ENCODE peak calls at places on chromosomes 3 and 15, in four cellular contexts. I is A549, M is HepG2, Z is K562. T is an unnamed sample.

GRCh38 chr15:88465633-88466219 is 1.5 kb downstream of the MRPL46 start:
- DNase-seq in I (peak), M (peak), Z (peak), T (peak)

GRCh38 chr3:42262525-42262924 is 3.5 kb downstream of the CCK start:
- DNase-seq in I (peak), M (no peak), Z (no peak), T (peak)

GRCh38 chr3:126941721-126942270 is 41.1 kb upstream of the PLXNA1 start:
- DNase-seq in I (no peak), M (no peak), Z (no peak), T (peak)

GRCh38 chr3:42855219-42855546 is 20.5 kb downstream of the CYP8B1 start:
- DNase-seq in I (no peak), M (no peak), Z (no peak), T (no peak)

GRCh38 chr3:38016410-38016809 is 13.0 kb downstream of the PLCD1 start:
- DNase-seq in I (no peak), M (no peak), Z (no peak), T (no peak)

GRCh38 chr3:66622756-66623452 is 122.1 kb upstream of the LRIG1 start:
- DNase-seq in I (no peak), M (no peak), Z (no peak), T (no peak)

GRCh38 chr3:131655076-131655685 is 152.4 kb upstream of the MRPL3 start:
- DNase-seq in I (no peak), M (no peak), Z (no peak), T (no peak)

GRCh38 chr15:73922186-73923151 is 3.8 kb upstream of the LOXL1 start:
- DNase-seq in I (no peak), M (no peak), Z (no peak), T (peak)

GRCh38 chr3:67739851-67740250 is 85.4 kb upstream of the SUCLG2 start:
- DNase-seq in I (no peak), M (no peak), Z (no peak), T (peak)

GRCh38 chr3:193229851-193230250 is 11.2 kb upstream of the PLAAT1 start:
- DNase-seq in I (no peak), M (no peak), Z (no peak), T (no peak)

GRCh38 chr3:134371542-134372324 is 2.5 kb downstream of the AMOTL2 start:
- DNase-seq in I (no peak), M (no peak), Z (no peak), T (peak)

GRCh38 chr15:74258456-74259323 is 22.6 kb downstream of the CCDC33 start:
- DNase-seq in I (no peak), M (no peak), Z (no peak), T (no peak)

GRCh38 chr3:30511524-30512278 is 94.7 kb upstream of the TGFBR2 start:
- DNase-seq in I (peak), M (peak), Z (no peak), T (peak)

GRCh38 chr15:62779041-62779810 is 263.3 kb upstream of the TPM1 start:
- DNase-seq in I (peak), M (no peak), Z (no peak), T (peak)

GRCh38 chr15:62845239-62846126 is 197.1 kb upstream of the TPM1 start:
- DNase-seq in I (peak), M (peak), Z (no peak), T (peak)

GRCh38 chr15:77335298-77335697 is 84.6 kb downstream of the PEAK1 start:
- DNase-seq in I (no peak), M (no peak), Z (peak), T (peak)

GRCh38 chr3:33392703-33393125 is 47.5 kb downstream of the UBP1 start:
- DNase-seq in I (peak), M (no peak), Z (no peak), T (peak)

GRCh38 chr15:101579766-101580165 is 72.4 kb downstream of the TM2D3 start:
- DNase-seq in I (peak), M (no peak), Z (no peak), T (peak)

GRCh38 chr3:120816728-120817127 is 74.2 kb downstream of the GTF2E1 start:
- DNase-seq in I (no peak), M (no peak), Z (no peak), T (no peak)

GRCh38 chr3:134002326-134002725 is 27.4 kb downstream of the SLCO2A1 start:
- DNase-seq in I (peak), M (no peak), Z (no peak), T (peak)

GRCh38 chr3:41955192-41955591 is 6.7 kb downstream of the ULK4 start:
- DNase-seq in I (no peak), M (no peak), Z (no peak), T (no peak)

GRCh38 chr15:34737379-34737928 is 17.3 kb downstream of the GJD2 start:
- DNase-seq in I (no peak), M (no peak), Z (no peak), T (peak)

GRCh38 chr3:147906275-147906674 is 497.1 kb downstream of the ZIC1 start:
- DNase-seq in I (no peak), M (no peak), Z (no peak), T (peak)

GRCh38 chr3:182810574-182811268 is 17.4 kb downstream of the ATP11B start:
- DNase-seq in I (no peak), M (no peak), Z (peak), T (peak)

GRCh38 chr3:47617061-47618010 is 38.7 kb upstream of the CSPG5 start:
- DNase-seq in I (no peak), M (peak), Z (no peak), T (peak)

GRCh38 chr15:99442268-99442897 is 123.4 kb upstream of the MEF2A start:
- DNase-seq in I (peak), M (no peak), Z (no peak), T (peak)

GRCh38 chr3:157782236-157782635 is 279.0 kb upstream of the VEPH1 start:
- DNase-seq in I (no peak), M (no peak), Z (no peak), T (peak)

GRCh38 chr3:52533623-52534280 is at the start of gene NT5DC2:
- DNase-seq in I (peak), M (peak), Z (peak), T (peak)

GRCh38 chr3:183098538-183099025 is 714 bp downstream of the MCCC1 start:
- DNase-seq in I (no peak), M (no peak), Z (no peak), T (no peak)

GRCh38 chr15:75945953-75946352 is 42.3 kb downstream of the FBXO22 start:
- DNase-seq in I (no peak), M (no peak), Z (no peak), T (peak)

GRCh38 chr15:56496635-56497034 is 31.7 kb upstream of the MNS1 start:
- DNase-seq in I (peak), M (peak), Z (peak), T (peak)

GRCh38 chr3:82163907-82164520 is 402.6 kb upstream of the GBE1 start:
- DNase-seq in I (peak), M (no peak), Z (no peak), T (peak)

GRCh38 chr3:99696497-99696896 is 58.1 kb downstream of the COL8A1 start:
- DNase-seq in I (no peak), M (no peak), Z (no peak), T (no peak)

GRCh38 chr3:171585029-171585428 is 124.8 kb upstream of the TNIK start:
- DNase-seq in I (no peak), M (no peak), Z (no peak), T (no peak)

GRCh38 chr3:179750720-179751328 is 98.0 kb downstream of the USP13 start:
- DNase-seq in I (peak), M (peak), Z (peak), T (peak)

GRCh38 chr3:141255864-141256263 is 24.2 kb downstream of the PXYLP1 start:
- DNase-seq in I (peak), M (peak), Z (peak), T (no peak)
- TF ChIP-seq MAZ in I (no peak), M (no peak), Z (peak), T (no peak)

DNA sequence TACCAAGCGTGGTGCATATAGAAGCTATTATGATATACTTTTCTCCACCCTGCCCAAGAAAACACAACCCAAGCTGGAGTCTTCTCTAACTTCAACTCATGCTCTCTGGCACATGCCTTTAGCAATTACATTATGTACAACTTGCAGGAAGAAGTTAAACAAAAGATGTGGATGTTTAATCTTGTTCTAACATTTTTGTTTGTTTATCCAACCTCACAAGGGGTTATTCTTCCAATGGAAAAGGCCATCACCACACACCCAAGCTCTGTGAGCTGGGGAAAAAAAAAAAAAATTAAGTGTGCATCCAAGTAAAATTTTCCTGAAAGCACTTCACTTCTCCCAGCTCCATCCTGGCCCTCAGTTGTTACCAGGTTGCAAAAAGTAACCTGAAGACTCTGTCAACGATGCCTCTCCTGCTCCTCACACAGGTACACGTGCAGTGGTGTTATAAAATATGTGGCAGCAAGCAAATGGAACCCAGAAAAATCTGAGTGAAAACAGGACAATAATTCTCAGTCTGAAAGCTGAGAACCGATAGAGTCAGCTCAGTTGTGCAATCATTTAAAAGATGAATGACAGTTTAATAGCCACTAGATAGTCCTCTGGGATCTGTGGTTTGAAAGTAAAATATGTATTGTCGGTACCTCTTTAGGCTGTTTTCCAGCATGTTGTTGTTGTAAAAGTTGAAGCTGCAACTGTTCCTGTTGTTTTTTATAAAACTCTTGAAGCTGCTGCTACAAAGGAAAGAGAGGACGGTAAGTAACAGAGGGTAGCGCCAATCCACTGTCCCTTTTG is 531.4 kb downstream of the FOXP1 start:
- DNase-seq in I (no peak), M (no peak), Z (no peak), T (peak)
- TF ChIP-seq MAZ in I (no peak), M (no peak), Z (no peak), T (no peak)

GRCh38 chr3:196654691-196655090 is 15.2 kb downstream of the NRROS start:
- DNase-seq in I (no peak), M (no peak), Z (no peak), T (no peak)
- TF ChIP-seq MAZ in I (no peak), M (no peak), Z (no peak), T (no peak)

GRCh38 chr3:14432996-14433572 is 30.7 kb downstream of the SLC6A6 start:
- DNase-seq in I (no peak), M (no peak), Z (no peak), T (no peak)

GRCh38 chr3:14434541-14435151 is 32.2 kb downstream of the SLC6A6 start:
- DNase-seq in I (no peak), M (no peak), Z (no peak), T (no peak)

GRCh38 chr3:14436954-14437281 is 34.5 kb downstream of the SLC6A6 start:
- DNase-seq in I (no peak), M (no peak), Z (no peak), T (no peak)

GRCh38 chr3:14434105-14434504 is 31.7 kb downstream of the SLC6A6 start:
- DNase-seq in I (no peak), M (no peak), Z (no peak), T (peak)

DNA sequence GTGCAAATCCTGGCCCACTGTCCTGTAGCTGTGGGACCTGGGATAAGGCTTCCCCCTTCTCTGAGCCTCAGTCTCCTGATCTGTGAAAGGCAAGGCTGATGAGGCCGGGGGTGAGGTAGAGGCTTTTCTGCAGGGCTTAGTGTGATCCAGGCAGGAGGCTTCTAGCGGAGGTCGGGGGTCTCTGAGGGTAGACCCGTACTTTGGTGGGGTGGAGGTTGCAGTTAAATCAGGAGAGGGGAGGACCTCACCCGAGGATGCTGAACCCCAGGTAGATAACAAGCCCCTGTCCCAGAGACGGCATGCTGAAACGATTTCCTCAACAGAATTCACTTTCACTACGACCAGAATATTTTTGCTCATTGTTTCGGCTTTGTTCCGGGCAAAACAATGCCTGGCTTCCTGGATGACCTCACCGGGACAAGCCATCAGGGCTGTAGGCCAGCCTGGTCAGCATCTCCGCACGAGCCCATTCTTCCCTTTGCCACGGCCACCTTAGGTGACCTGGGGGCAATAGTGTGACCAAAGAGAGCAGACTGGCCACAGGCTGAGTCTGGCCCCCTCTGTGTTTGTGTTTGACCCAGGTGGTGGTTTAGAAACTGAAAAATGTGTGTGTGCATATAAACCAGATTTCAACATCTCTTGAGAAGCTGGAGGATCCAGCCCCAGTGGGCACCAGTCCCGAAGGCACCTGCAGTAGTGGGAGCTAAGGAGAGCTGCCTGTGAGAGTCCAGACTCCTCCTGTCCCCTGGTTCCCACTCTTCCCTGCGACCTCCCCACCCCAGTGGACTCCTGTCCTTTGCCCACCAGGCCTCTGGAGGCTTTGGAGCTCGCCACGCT is 33.0 kb downstream of the SLC6A6 start:
- DNase-seq in I (no peak), M (no peak), Z (no peak), T (no peak)
- TF ChIP-seq MAZ in I (no peak), M (no peak), Z (no peak), T (no peak)

GRCh38 chr15:79310612-79310984 is 314 bp upstream of the TMED3 start:
- DNase-seq in I (peak), M (peak), Z (peak), T (peak)

GRCh38 chr15:79314186-79314585 is 3.3 kb downstream of the TMED3 start:
- DNase-seq in I (no peak), M (no peak), Z (no peak), T (no peak)

GRCh38 chr15:79311901-79312553 is 1.1 kb downstream of the TMED3 start:
- DNase-seq in I (no peak), M (no peak), Z (peak), T (no peak)

GRCh38 chr15:79308874-79309273 is 2.0 kb upstream of the TMED3 start:
- DNase-seq in I (no peak), M (no peak), Z (no peak), T (no peak)

GRCh38 chr15:79310985-79311900 is at the start of gene TMED3:
- DNase-seq in I (peak), M (peak), Z (peak), T (peak)
- TF ChIP-seq MAZ in I (no peak), M (peak), Z (peak), T (peak)

GRCh38 chr15:40441012-40441735 is 421 bp downstream of the BAHD1 start:
- DNase-seq in I (no peak), M (no peak), Z (no peak), T (no peak)
- TF ChIP-seq MAZ in I (no peak), M (no peak), Z (peak), T (peak)

GRCh38 chr3:195849322-195850074 is 37.8 kb upstream of the MUC4 start:
- DNase-seq in I (peak), M (peak), Z (no peak), T (no peak)
- TF ChIP-seq MAZ in I (no peak), M (no peak), Z (no peak), T (no peak)

GRCh38 chr3:64163755-64164148 is 61.5 kb downstream of the PRICKLE2 start:
- DNase-seq in I (peak), M (peak), Z (no peak), T (peak)

GRCh38 chr3:64160000-64160690 is 65.1 kb downstream of the PRICKLE2 start:
- DNase-seq in I (no peak), M (no peak), Z (no peak), T (no peak)

GRCh38 chr3:64164309-64164708 is 61.0 kb downstream of the PRICKLE2 start:
- DNase-seq in I (no peak), M (no peak), Z (no peak), T (no peak)

GRCh38 chr3:64161481-64161952 is 63.7 kb downstream of the PRICKLE2 start:
- DNase-seq in I (no peak), M (peak), Z (no peak), T (no peak)

DNA sequence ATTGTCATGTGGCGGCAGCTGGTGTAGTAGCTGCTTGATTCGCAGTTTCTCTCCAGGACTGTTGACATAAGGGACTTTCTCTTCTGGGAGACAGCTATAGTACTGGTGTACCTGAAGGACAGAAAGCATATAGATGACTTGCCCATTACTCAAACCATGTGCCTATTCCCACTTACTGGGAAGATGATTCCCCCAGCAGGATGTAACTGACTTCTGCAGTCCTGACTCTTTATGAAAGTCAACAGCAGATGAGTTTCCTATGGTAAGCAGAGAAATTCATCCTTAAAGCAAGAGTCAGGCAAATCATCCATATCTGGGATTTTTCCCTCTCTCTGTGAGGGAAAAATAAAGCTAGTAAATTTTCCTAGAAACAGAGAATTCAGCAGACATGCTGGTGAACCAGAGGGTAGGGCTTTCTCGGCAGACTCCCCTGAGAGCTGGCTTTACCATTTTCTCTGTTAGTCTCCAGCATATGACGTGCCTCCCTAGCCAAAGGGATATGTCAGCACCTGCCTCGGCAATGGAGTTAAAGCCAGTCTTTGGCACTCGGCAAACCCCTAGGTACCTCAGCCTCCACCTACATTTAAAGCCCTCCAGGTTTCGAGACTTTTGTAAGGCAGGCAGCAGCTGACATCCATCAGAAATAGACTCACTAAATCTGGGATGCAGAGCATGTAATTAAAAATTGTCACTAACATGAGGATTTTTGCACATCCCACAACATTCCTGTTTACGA is 62.1 kb downstream of the PRICKLE2 start:
- DNase-seq in I (no peak), M (no peak), Z (no peak), T (no peak)
- TF ChIP-seq MAZ in I (no peak), M (no peak), Z (no peak), T (no peak)

T was measured in IMR-90.